ENCODE peak calls at places on chromosome 16, in five cellular contexts. One of them, this sample, is unnamed.
A peak's percentile ranks its signal among the peaks of the same experiment; 100 is the strongest.

GRCh38 chr16:85471469-85472431 is 141.4 kb upstream of the GSE1 start:
- DNase-seq in HTR-8/SVneo: no peak
- DNase-seq in naive thymus-derived CD8-positive, alpha-beta T cell: no peak
- DNase-seq in HL-60: no peak
- DNase-seq in PC-9: peak; percentile 85
- DNase-seq in this sample: peak; percentile 95

GRCh38 chr16:66291833-66292232 is 74.7 kb upstream of the CDH5 start:
- DNase-seq in naive thymus-derived CD8-positive, alpha-beta T cell: no peak
- DNase-seq in PC-9: no peak
- DNase-seq in HTR-8/SVneo: no peak
- DNase-seq in HL-60: no peak
- DNase-seq in this sample: no peak

GRCh38 chr16:1333854-1334719 is 642 bp downstream of the BAIAP3 start:
- DNase-seq in HTR-8/SVneo: no peak
- DNase-seq in HL-60: no peak
- DNase-seq in PC-9: no peak
- DNase-seq in naive thymus-derived CD8-positive, alpha-beta T cell: no peak
- DNase-seq in this sample: no peak

GRCh38 chr16:90057738-90058173 is 19.4 kb downstream of the PRDM7 start:
- DNase-seq in PC-9: peak; percentile 16
- DNase-seq in naive thymus-derived CD8-positive, alpha-beta T cell: no peak
- DNase-seq in HL-60: no peak
- DNase-seq in HTR-8/SVneo: peak; percentile 69
- DNase-seq in this sample: no peak

GRCh38 chr16:78292726-78293380 is 193.4 kb downstream of the WWOX start:
- DNase-seq in PC-9: no peak
- DNase-seq in HTR-8/SVneo: no peak
- DNase-seq in naive thymus-derived CD8-positive, alpha-beta T cell: no peak
- DNase-seq in HL-60: no peak
- DNase-seq in this sample: peak; percentile 25

GRCh38 chr16:54055191-54055590 is 231.4 kb downstream of the IRX3 start:
- DNase-seq in PC-9: no peak
- DNase-seq in HL-60: no peak
- DNase-seq in HTR-8/SVneo: no peak
- DNase-seq in naive thymus-derived CD8-positive, alpha-beta T cell: no peak
- DNase-seq in this sample: no peak

GRCh38 chr16:56281256-56281805 is 90.0 kb downstream of the GNAO1 start:
- DNase-seq in PC-9: no peak
- DNase-seq in HTR-8/SVneo: peak; percentile 21
- DNase-seq in naive thymus-derived CD8-positive, alpha-beta T cell: no peak
- DNase-seq in HL-60: no peak
- DNase-seq in this sample: no peak

GRCh38 chr16:11256657-11257130 is 690 bp upstream of the SOCS1 start:
- DNase-seq in HL-60: no peak
- DNase-seq in naive thymus-derived CD8-positive, alpha-beta T cell: no peak
- DNase-seq in PC-9: peak; percentile 63
- DNase-seq in HTR-8/SVneo: no peak
- DNase-seq in this sample: peak; percentile 35

GRCh38 chr16:51431517-51432241 is 280.6 kb upstream of the SALL1 start:
- DNase-seq in HL-60: no peak
- DNase-seq in HTR-8/SVneo: no peak
- DNase-seq in naive thymus-derived CD8-positive, alpha-beta T cell: no peak
- DNase-seq in PC-9: no peak
- DNase-seq in this sample: no peak

GRCh38 chr16:75529959-75530358 is 5.9 kb downstream of the CHST5 start:
- DNase-seq in HTR-8/SVneo: no peak
- DNase-seq in HL-60: no peak
- DNase-seq in PC-9: no peak
- DNase-seq in naive thymus-derived CD8-positive, alpha-beta T cell: no peak
- DNase-seq in this sample: no peak

GRCh38 chr16:8712589-8713361 is 38.4 kb downstream of the ABAT start:
- DNase-seq in PC-9: no peak
- DNase-seq in naive thymus-derived CD8-positive, alpha-beta T cell: no peak
- DNase-seq in HL-60: no peak
- DNase-seq in HTR-8/SVneo: no peak
- DNase-seq in this sample: no peak

GRCh38 chr16:85445779-85446222 is 167.3 kb upstream of the GSE1 start:
- DNase-seq in naive thymus-derived CD8-positive, alpha-beta T cell: no peak
- DNase-seq in HTR-8/SVneo: no peak
- DNase-seq in PC-9: no peak
- DNase-seq in HL-60: no peak
- DNase-seq in this sample: no peak

GRCh38 chr16:86243571-86244154 is 266.7 kb upstream of the FOXF1 start:
- DNase-seq in HL-60: no peak
- DNase-seq in PC-9: no peak
- DNase-seq in naive thymus-derived CD8-positive, alpha-beta T cell: no peak
- DNase-seq in HTR-8/SVneo: no peak
- DNase-seq in this sample: no peak

GRCh38 chr16:53449816-53450517 is 15.7 kb downstream of the RBL2 start:
- DNase-seq in PC-9: no peak
- DNase-seq in HTR-8/SVneo: no peak
- DNase-seq in HL-60: no peak
- DNase-seq in naive thymus-derived CD8-positive, alpha-beta T cell: no peak
- DNase-seq in this sample: no peak

GRCh38 chr16:49858200-49859129 is 2.6 kb upstream of the ZNF423 start:
- DNase-seq in HTR-8/SVneo: no peak
- DNase-seq in PC-9: no peak
- DNase-seq in naive thymus-derived CD8-positive, alpha-beta T cell: no peak
- DNase-seq in HL-60: no peak
- DNase-seq in this sample: no peak

This sample was measured in T47D.